ENCODE peak calls at places on chromosome 4, in five cellular contexts. E, D, O, B and Z are unnamed samples.
A peak's percentile ranks its signal among the peaks of the same experiment; 100 is the strongest.

GRCh38 chr4:185810746-185811508 is 1.1 kb downstream of the SORBS2 start:
- DNase-seq in E (peak; percentile 97), D (no peak), O (no peak), B (no peak), Z (no peak)

GRCh38 chr4:76582074-76582816 is 147.2 kb downstream of the SHROOM3 start:
- DNase-seq in E (no peak), D (no peak), O (no peak), B (no peak), Z (no peak)

GRCh38 chr4:47442980-47443379 is 20.5 kb downstream of the COMMD8 start:
- DNase-seq in E (no peak), D (no peak), O (no peak), B (no peak), Z (no peak)

GRCh38 chr4:98481167-98481566 is 177.2 kb downstream of the TSPAN5 start:
- DNase-seq in E (peak; percentile 3), D (no peak), O (no peak), B (no peak), Z (no peak)

GRCh38 chr4:39706829-39707511 is 9.0 kb downstream of the UBE2K start:
- DNase-seq in E (no peak), D (no peak), O (no peak), B (no peak), Z (no peak)

GRCh38 chr4:80446664-80447063 is 111.1 kb downstream of the CFAP299 start:
- DNase-seq in E (no peak), D (no peak), O (no peak), B (no peak), Z (no peak)

GRCh38 chr4:169070895-169071218 is 60.8 kb upstream of the CBR4 start:
- DNase-seq in E (peak; percentile 92), D (no peak), O (no peak), B (no peak), Z (peak; percentile 96)

GRCh38 chr4:127015616-127016015 is 617.1 kb upstream of the INTU start:
- DNase-seq in E (no peak), D (no peak), O (no peak), B (no peak), Z (no peak)

GRCh38 chr4:78748361-78748760 is 27.8 kb upstream of the BMP2K start:
- DNase-seq in E (no peak), D (no peak), O (no peak), B (no peak), Z (no peak)

GRCh38 chr4:68630371-68630770 is 40.1 kb downstream of the UGT2B15 start:
- DNase-seq in E (no peak), D (no peak), O (no peak), B (no peak), Z (peak; percentile 33)

GRCh38 chr4:130563185-130563890 is 1467.4 kb downstream of the C4orf33 start:
- DNase-seq in E (peak; percentile 8), D (no peak), O (peak; percentile 66), B (peak; percentile 57), Z (no peak)

GRCh38 chr4:151296227-151296626 is 19.3 kb downstream of the PRSS48 start:
- DNase-seq in E (no peak), D (no peak), O (no peak), B (no peak), Z (no peak)

GRCh38 chr4:151294833-151295496 is 18.0 kb downstream of the PRSS48 start:
- DNase-seq in E (no peak), D (no peak), O (no peak), B (no peak), Z (no peak)

GRCh38 chr4:151292038-151292437 is 15.1 kb downstream of the PRSS48 start:
- DNase-seq in E (no peak), D (no peak), O (no peak), B (no peak), Z (no peak)

GRCh38 chr4:151302432-151302831 is 23.0 kb downstream of the SH3D19 start:
- DNase-seq in E (peak; percentile 66), D (no peak), O (no peak), B (no peak), Z (no peak)

GRCh38 chr4:151297170-151297569 is 20.2 kb downstream of the PRSS48 start:
- DNase-seq in E (no peak), D (no peak), O (no peak), B (no peak), Z (no peak)
- TF ChIP-seq JUND in E (no peak), D (no peak), O (no peak), B (no peak), Z (no peak)

GRCh38 chr4:56371426-56372220 is 15.7 kb downstream of the AASDH start:
- DNase-seq in E (no peak), D (no peak), O (no peak), B (no peak), Z (no peak)

GRCh38 chr4:56370377-56370776 is 16.9 kb downstream of the AASDH start:
- DNase-seq in E (no peak), D (no peak), O (no peak), B (no peak), Z (no peak)

GRCh38 chr4:56374956-56375355 is 12.3 kb downstream of the AASDH start:
- DNase-seq in E (no peak), D (no peak), O (no peak), B (no peak), Z (no peak)

GRCh38 chr4:56375458-56375857 is 11.8 kb downstream of the AASDH start:
- DNase-seq in E (no peak), D (no peak), O (no peak), B (no peak), Z (no peak)

DNA sequence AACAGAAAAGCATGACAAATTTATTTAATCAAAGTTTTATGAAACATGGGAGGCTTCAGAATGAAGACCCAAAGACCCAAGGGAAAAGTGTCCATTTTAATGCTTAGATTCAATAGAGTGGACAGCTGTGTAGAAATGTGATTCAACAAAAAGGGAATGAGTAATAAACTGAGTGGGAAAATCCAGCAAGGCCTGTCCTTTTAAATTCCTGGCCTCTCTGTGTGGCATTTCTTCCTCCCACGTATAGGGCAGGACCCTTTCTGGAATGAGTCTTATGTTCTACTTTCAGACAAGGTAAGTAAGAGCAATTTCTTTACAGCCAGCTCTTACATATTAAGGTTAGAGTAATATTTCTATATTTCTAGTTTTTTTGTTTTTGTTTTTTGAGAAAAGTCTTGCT is 14.5 kb downstream of the AASDH start:
- DNase-seq in E (no peak), D (no peak), O (no peak), B (no peak), Z (no peak)
- TF ChIP-seq JUND in E (no peak), D (no peak), O (no peak), B (no peak), Z (no peak)

DNA sequence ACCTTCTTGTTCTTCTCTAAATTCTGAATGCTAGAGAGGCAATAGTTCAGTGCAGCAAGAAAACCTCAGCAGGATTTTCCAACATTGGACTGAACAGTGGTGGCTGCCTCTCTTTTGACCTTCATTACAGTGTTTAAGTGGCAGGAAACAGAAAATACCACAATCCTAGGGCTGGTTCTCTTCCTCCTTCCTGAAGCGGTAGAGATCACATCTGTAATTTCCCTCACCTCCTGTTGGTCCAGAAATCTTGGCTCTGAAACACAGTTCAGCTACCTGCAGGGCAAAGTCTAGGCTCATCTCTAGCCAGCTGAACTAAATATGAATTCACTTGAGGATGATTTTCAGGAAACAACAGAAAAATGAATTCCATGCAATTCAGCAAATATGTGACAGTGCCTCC is 531.9 kb downstream of the INPP4B start:
- DNase-seq in E (no peak), D (no peak), O (no peak), B (no peak), Z (peak; percentile 35)
- TF ChIP-seq JUND in E (no peak), D (no peak), O (no peak), B (no peak), Z (no peak)

DNA sequence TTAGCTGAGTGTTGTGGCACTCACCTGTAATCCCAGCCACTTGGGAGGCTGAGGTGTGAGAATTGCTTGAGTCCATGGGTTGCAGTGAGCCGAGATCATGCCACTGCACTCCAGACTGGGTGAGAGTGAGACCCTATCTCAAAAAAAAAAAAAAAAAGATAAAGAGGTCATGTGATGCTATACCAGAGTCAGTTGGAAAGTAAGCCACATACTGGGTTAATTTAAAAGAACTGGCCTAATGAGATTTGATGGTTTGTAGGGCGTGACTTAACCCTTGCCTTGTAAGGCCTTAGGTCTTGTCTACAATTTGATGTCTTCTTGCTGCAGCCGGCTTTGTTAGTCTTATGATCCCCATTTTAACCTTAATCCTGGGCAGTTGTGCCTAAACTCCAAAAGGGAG is 5.1 kb downstream of the MGST2 start:
- DNase-seq in E (no peak), D (no peak), O (no peak), B (no peak), Z (no peak)
- TF ChIP-seq JUND in E (no peak), D (no peak), O (no peak), B (no peak), Z (no peak)